ENCODE peak calls at places on chromosomes 11 and 22, in six cellular contexts. One of them, this sample, is unnamed.

GRCh38 chr22:27989758-27990450 is 70.8 kb upstream of the PITPNB start:
- DNase-seq in body of pancreas: peak; percentile 5
- DNase-seq in brain microvascular endothelial cell: no peak
- DNase-seq in left ventricle myocardium inferior: no peak
- DNase-seq in head of caudate nucleus: no peak
- DNase-seq in occipital lobe: no peak
- DNase-seq in this sample: no peak

GRCh38 chr11:75325713-75326438 is 25.6 kb downstream of the ARRB1 start:
- DNase-seq in body of pancreas: peak; percentile 71
- DNase-seq in brain microvascular endothelial cell: peak; percentile 93
- DNase-seq in left ventricle myocardium inferior: peak; percentile 70
- DNase-seq in head of caudate nucleus: peak; percentile 83
- DNase-seq in occipital lobe: peak; percentile 78
- DNase-seq in this sample: peak; percentile 79

GRCh38 chr22:27474711-27475547 is 326.6 kb downstream of the MN1 start:
- DNase-seq in body of pancreas: no peak
- DNase-seq in brain microvascular endothelial cell: peak; percentile 91
- DNase-seq in left ventricle myocardium inferior: no peak
- DNase-seq in head of caudate nucleus: peak; percentile 41
- DNase-seq in occipital lobe: no peak
- DNase-seq in this sample: peak; percentile 49

GRCh38 chr22:30397656-30398635 is 1.1 kb downstream of the SEC14L2 start:
- DNase-seq in body of pancreas: no peak
- DNase-seq in brain microvascular endothelial cell: no peak
- DNase-seq in left ventricle myocardium inferior: no peak
- DNase-seq in head of caudate nucleus: no peak
- DNase-seq in occipital lobe: no peak
- DNase-seq in this sample: no peak

GRCh38 chr11:76918941-76919386 is 58.2 kb downstream of the ACER3 start:
- DNase-seq in body of pancreas: peak; percentile 32
- DNase-seq in brain microvascular endothelial cell: peak; percentile 23
- DNase-seq in left ventricle myocardium inferior: no peak
- DNase-seq in head of caudate nucleus: no peak
- DNase-seq in occipital lobe: no peak
- DNase-seq in this sample: peak; percentile 76

GRCh38 chr11:119671048-119671447 is 58.0 kb downstream of the NECTIN1 start:
- DNase-seq in body of pancreas: peak; percentile 68
- DNase-seq in brain microvascular endothelial cell: peak; percentile 62
- DNase-seq in left ventricle myocardium inferior: peak; percentile 89
- DNase-seq in head of caudate nucleus: peak; percentile 78
- DNase-seq in occipital lobe: peak; percentile 69
- DNase-seq in this sample: no peak

GRCh38 chr11:10998674-10999073 is 140.8 kb upstream of the ZBED5 start:
- DNase-seq in body of pancreas: no peak
- DNase-seq in brain microvascular endothelial cell: no peak
- DNase-seq in left ventricle myocardium inferior: no peak
- DNase-seq in head of caudate nucleus: no peak
- DNase-seq in occipital lobe: no peak
- DNase-seq in this sample: no peak

GRCh38 chr22:50473855-50474671 is 772 bp downstream of the SBF1 start:
- DNase-seq in body of pancreas: peak; percentile 66
- DNase-seq in brain microvascular endothelial cell: peak; percentile 55
- DNase-seq in left ventricle myocardium inferior: peak; percentile 33
- DNase-seq in head of caudate nucleus: peak; percentile 11
- DNase-seq in occipital lobe: no peak
- DNase-seq in this sample: peak; percentile 36

GRCh38 chr11:57779275-57779674 is 17.7 kb downstream of the CTNND1 start:
- DNase-seq in body of pancreas: peak; percentile 69
- DNase-seq in brain microvascular endothelial cell: peak; percentile 45
- DNase-seq in left ventricle myocardium inferior: no peak
- DNase-seq in head of caudate nucleus: no peak
- DNase-seq in occipital lobe: peak; percentile 22
- DNase-seq in this sample: peak; percentile 63

GRCh38 chr11:123580557-123581275 is 73.7 kb downstream of the SCN3B start:
- DNase-seq in body of pancreas: peak; percentile 80
- DNase-seq in brain microvascular endothelial cell: peak; percentile 31
- DNase-seq in left ventricle myocardium inferior: peak; percentile 44
- DNase-seq in head of caudate nucleus: peak; percentile 67
- DNase-seq in occipital lobe: peak; percentile 25
- DNase-seq in this sample: peak; percentile 55

GRCh38 chr11:68825603-68826002 is 16.1 kb downstream of the CPT1A start:
- DNase-seq in body of pancreas: peak; percentile 70
- DNase-seq in brain microvascular endothelial cell: no peak
- DNase-seq in left ventricle myocardium inferior: no peak
- DNase-seq in head of caudate nucleus: no peak
- DNase-seq in occipital lobe: no peak
- DNase-seq in this sample: no peak

GRCh38 chr22:31089101-31090100 is 8.3 kb downstream of the SMTN start:
- DNase-seq in body of pancreas: peak; percentile 51
- DNase-seq in brain microvascular endothelial cell: no peak
- DNase-seq in left ventricle myocardium inferior: no peak
- DNase-seq in head of caudate nucleus: peak; percentile 53
- DNase-seq in occipital lobe: no peak
- DNase-seq in this sample: no peak

GRCh38 chr11:73330569-73331093 is 22.6 kb downstream of the ARHGEF17 start:
- DNase-seq in body of pancreas: no peak
- DNase-seq in brain microvascular endothelial cell: peak; percentile 33
- DNase-seq in left ventricle myocardium inferior: no peak
- DNase-seq in head of caudate nucleus: no peak
- DNase-seq in occipital lobe: no peak
- DNase-seq in this sample: no peak

GRCh38 chr11:74010306-74010981 is 1.6 kb upstream of the UCP3 start:
- DNase-seq in body of pancreas: no peak
- DNase-seq in brain microvascular endothelial cell: no peak
- DNase-seq in left ventricle myocardium inferior: no peak
- DNase-seq in head of caudate nucleus: no peak
- DNase-seq in occipital lobe: no peak
- DNase-seq in this sample: no peak

GRCh38 chr22:45455621-45456020 is 42.1 kb downstream of the RIBC2 start:
- DNase-seq in body of pancreas: no peak
- DNase-seq in brain microvascular endothelial cell: no peak
- DNase-seq in left ventricle myocardium inferior: no peak
- DNase-seq in head of caudate nucleus: no peak
- DNase-seq in occipital lobe: no peak
- DNase-seq in this sample: no peak

GRCh38 chr11:35404397-35404775 is 15.0 kb downstream of the SLC1A2 start:
- DNase-seq in body of pancreas: peak; percentile 91
- DNase-seq in brain microvascular endothelial cell: no peak
- DNase-seq in left ventricle myocardium inferior: no peak
- DNase-seq in head of caudate nucleus: peak; percentile 16
- DNase-seq in occipital lobe: no peak
- DNase-seq in this sample: peak; percentile 83

GRCh38 chr11:33161120-33162005 is at the start of gene CSTF3:
- DNase-seq in body of pancreas: peak; percentile 100
- DNase-seq in brain microvascular endothelial cell: peak; percentile 99
- DNase-seq in left ventricle myocardium inferior: peak; percentile 100
- DNase-seq in head of caudate nucleus: peak; percentile 100
- DNase-seq in occipital lobe: peak; percentile 99
- DNase-seq in this sample: peak; percentile 99

GRCh38 chr22:40922484-40923303 is 28.5 kb upstream of the RBX1 start:
- DNase-seq in body of pancreas: no peak
- DNase-seq in brain microvascular endothelial cell: peak; percentile 24
- DNase-seq in left ventricle myocardium inferior: no peak
- DNase-seq in head of caudate nucleus: no peak
- DNase-seq in occipital lobe: no peak
- DNase-seq in this sample: peak; percentile 53

GRCh38 chr22:38696606-38697005 is 4.1 kb downstream of the JOSD1 start:
- DNase-seq in body of pancreas: no peak
- DNase-seq in brain microvascular endothelial cell: peak; percentile 80
- DNase-seq in left ventricle myocardium inferior: no peak
- DNase-seq in head of caudate nucleus: no peak
- DNase-seq in occipital lobe: no peak
- DNase-seq in this sample: peak; percentile 51

GRCh38 chr11:93054881-93055280 is 85.4 kb downstream of the MTNR1B start:
- DNase-seq in body of pancreas: no peak
- DNase-seq in brain microvascular endothelial cell: peak; percentile 97
- DNase-seq in left ventricle myocardium inferior: no peak
- DNase-seq in head of caudate nucleus: no peak
- DNase-seq in occipital lobe: peak; percentile 18
- DNase-seq in this sample: peak; percentile 67

GRCh38 chr22:26646158-26646557 is 11.2 kb upstream of the MIAT start:
- DNase-seq in body of pancreas: no peak
- DNase-seq in brain microvascular endothelial cell: peak; percentile 44
- DNase-seq in left ventricle myocardium inferior: no peak
- DNase-seq in head of caudate nucleus: no peak
- DNase-seq in occipital lobe: peak; percentile 58
- DNase-seq in this sample: no peak

GRCh38 chr22:27489265-27489675 is 312.3 kb downstream of the MN1 start:
- DNase-seq in body of pancreas: peak; percentile 94
- DNase-seq in brain microvascular endothelial cell: peak; percentile 69
- DNase-seq in left ventricle myocardium inferior: no peak
- DNase-seq in head of caudate nucleus: no peak
- DNase-seq in occipital lobe: no peak
- DNase-seq in this sample: no peak

GRCh38 chr11:86736303-86737143 is 63.8 kb upstream of the PRSS23 start:
- DNase-seq in body of pancreas: no peak
- DNase-seq in brain microvascular endothelial cell: no peak
- DNase-seq in left ventricle myocardium inferior: no peak
- DNase-seq in head of caudate nucleus: no peak
- DNase-seq in occipital lobe: no peak
- DNase-seq in this sample: no peak

GRCh38 chr11:124394408-124394807 is 4.4 kb downstream of the OR8B3 start:
- DNase-seq in body of pancreas: no peak
- DNase-seq in brain microvascular endothelial cell: peak; percentile 58
- DNase-seq in left ventricle myocardium inferior: no peak
- DNase-seq in head of caudate nucleus: no peak
- DNase-seq in occipital lobe: no peak
- DNase-seq in this sample: peak; percentile 30

GRCh38 chr22:46966495-46966845 is 204.0 kb downstream of the TBC1D22A start:
- DNase-seq in body of pancreas: no peak
- DNase-seq in brain microvascular endothelial cell: no peak
- DNase-seq in left ventricle myocardium inferior: no peak
- DNase-seq in head of caudate nucleus: no peak
- DNase-seq in occipital lobe: no peak
- DNase-seq in this sample: no peak

GRCh38 chr11:47394322-47395224 is 13.8 kb upstream of the SLC39A13 start:
- DNase-seq in body of pancreas: no peak
- DNase-seq in brain microvascular endothelial cell: peak; percentile 62
- DNase-seq in left ventricle myocardium inferior: peak; percentile 70
- DNase-seq in head of caudate nucleus: no peak
- DNase-seq in occipital lobe: no peak
- DNase-seq in this sample: no peak

GRCh38 chr22:49546811-49547585 is 280.7 kb downstream of the BRD1 start:
- DNase-seq in body of pancreas: peak; percentile 2
- DNase-seq in brain microvascular endothelial cell: no peak
- DNase-seq in left ventricle myocardium inferior: no peak
- DNase-seq in head of caudate nucleus: no peak
- DNase-seq in occipital lobe: no peak
- DNase-seq in this sample: no peak

GRCh38 chr11:36540998-36541397 is 26.8 kb upstream of the RAG1 start:
- DNase-seq in body of pancreas: peak; percentile 55
- DNase-seq in brain microvascular endothelial cell: peak; percentile 77
- DNase-seq in left ventricle myocardium inferior: peak; percentile 35
- DNase-seq in head of caudate nucleus: no peak
- DNase-seq in occipital lobe: no peak
- DNase-seq in this sample: peak; percentile 89

GRCh38 chr22:46537946-46538815 is 761 bp upstream of the CELSR1 start:
- DNase-seq in body of pancreas: no peak
- DNase-seq in brain microvascular endothelial cell: peak; percentile 34
- DNase-seq in left ventricle myocardium inferior: peak; percentile 18
- DNase-seq in head of caudate nucleus: no peak
- DNase-seq in occipital lobe: no peak
- DNase-seq in this sample: no peak

GRCh38 chr11:126704144-126704543 is 296.4 kb downstream of the KIRREL3 start:
- DNase-seq in body of pancreas: no peak
- DNase-seq in brain microvascular endothelial cell: no peak
- DNase-seq in left ventricle myocardium inferior: no peak
- DNase-seq in head of caudate nucleus: peak; percentile 37
- DNase-seq in occipital lobe: no peak
- DNase-seq in this sample: no peak

GRCh38 chr22:19714320-19715252 is at the start of gene SEPTIN5:
- DNase-seq in body of pancreas: peak; percentile 32
- DNase-seq in brain microvascular endothelial cell: no peak
- DNase-seq in left ventricle myocardium inferior: no peak
- DNase-seq in head of caudate nucleus: no peak
- DNase-seq in occipital lobe: no peak
- DNase-seq in this sample: no peak

GRCh38 chr11:64869571-64870175 is 8.7 kb downstream of the EHD1 start:
- DNase-seq in body of pancreas: no peak
- DNase-seq in brain microvascular endothelial cell: no peak
- DNase-seq in left ventricle myocardium inferior: no peak
- DNase-seq in head of caudate nucleus: no peak
- DNase-seq in occipital lobe: no peak
- DNase-seq in this sample: no peak

GRCh38 chr11:106447631-106448191 is 370.2 kb downstream of the AASDHPPT start:
- DNase-seq in body of pancreas: no peak
- DNase-seq in brain microvascular endothelial cell: no peak
- DNase-seq in left ventricle myocardium inferior: no peak
- DNase-seq in head of caudate nucleus: no peak
- DNase-seq in occipital lobe: no peak
- DNase-seq in this sample: no peak

This sample was measured in H4.